ENCODE peak calls at places on chromosomes 7 and 10, in five cellular contexts. One of them, this sample, is unnamed.

GRCh38 chr7:83130623-83131545 is 31.8 kb downstream of the PCLO start:
- DNase-seq in fibroblast of pulmonary artery: no peak
- DNase-seq in brain microvascular endothelial cell: no peak
- DNase-seq in GM12864: no peak
- DNase-seq in psoas muscle: no peak
- DNase-seq in this sample: no peak

GRCh38 chr7:142556745-142557144 is 192.5 kb upstream of the PRSS1 start:
- DNase-seq in brain microvascular endothelial cell: peak
- DNase-seq in fibroblast of pulmonary artery: peak
- DNase-seq in psoas muscle: peak
- DNase-seq in GM12864: no peak
- DNase-seq in this sample: peak

GRCh38 chr7:33310546-33310945 is 181.2 kb downstream of the BBS9 start:
- DNase-seq in fibroblast of pulmonary artery: no peak
- DNase-seq in brain microvascular endothelial cell: no peak
- DNase-seq in GM12864: no peak
- DNase-seq in psoas muscle: no peak
- DNase-seq in this sample: no peak

GRCh38 chr10:43962346-43963191 is 313.9 kb upstream of the ZNF32 start:
- DNase-seq in fibroblast of pulmonary artery: peak
- DNase-seq in GM12864: no peak
- DNase-seq in brain microvascular endothelial cell: no peak
- DNase-seq in psoas muscle: no peak
- DNase-seq in this sample: peak

GRCh38 chr10:125014086-125014830 is 72.3 kb downstream of the ZRANB1 start:
- DNase-seq in brain microvascular endothelial cell: no peak
- DNase-seq in GM12864: no peak
- DNase-seq in psoas muscle: no peak
- DNase-seq in fibroblast of pulmonary artery: no peak
- DNase-seq in this sample: no peak

GRCh38 chr10:35079763-35080162 is 10.4 kb downstream of the CUL2 start:
- DNase-seq in psoas muscle: no peak
- DNase-seq in brain microvascular endothelial cell: peak
- DNase-seq in fibroblast of pulmonary artery: peak
- DNase-seq in GM12864: no peak
- DNase-seq in this sample: no peak

GRCh38 chr7:143410523-143411004 is 1.9 kb upstream of the EPHA1 start:
- DNase-seq in fibroblast of pulmonary artery: peak
- DNase-seq in GM12864: no peak
- DNase-seq in brain microvascular endothelial cell: no peak
- DNase-seq in psoas muscle: no peak
- DNase-seq in this sample: no peak

GRCh38 chr10:86946215-86947170 is 10.9 kb downstream of the MMRN2 start:
- DNase-seq in psoas muscle: peak
- DNase-seq in fibroblast of pulmonary artery: no peak
- DNase-seq in GM12864: no peak
- DNase-seq in brain microvascular endothelial cell: no peak
- DNase-seq in this sample: no peak

GRCh38 chr10:43117777-43118583 is 20.3 kb upstream of the CSGALNACT2 start:
- DNase-seq in GM12864: no peak
- DNase-seq in psoas muscle: no peak
- DNase-seq in brain microvascular endothelial cell: no peak
- DNase-seq in fibroblast of pulmonary artery: no peak
- DNase-seq in this sample: no peak

GRCh38 chr7:137873524-137873923 is 26.8 kb upstream of the DGKI start:
- DNase-seq in fibroblast of pulmonary artery: peak
- DNase-seq in brain microvascular endothelial cell: peak
- DNase-seq in psoas muscle: no peak
- DNase-seq in GM12864: no peak
- DNase-seq in this sample: no peak

GRCh38 chr10:35594115-35594849 is 10.9 kb upstream of the GJD4 start:
- DNase-seq in fibroblast of pulmonary artery: no peak
- DNase-seq in brain microvascular endothelial cell: no peak
- DNase-seq in psoas muscle: no peak
- DNase-seq in GM12864: no peak
- DNase-seq in this sample: no peak

GRCh38 chr10:103709341-103709920 is 145.9 kb downstream of the SH3PXD2A start:
- DNase-seq in GM12864: no peak
- DNase-seq in brain microvascular endothelial cell: peak
- DNase-seq in fibroblast of pulmonary artery: peak
- DNase-seq in psoas muscle: no peak
- DNase-seq in this sample: no peak

GRCh38 chr10:56035489-56035888 is 325.6 kb downstream of the ZWINT start:
- DNase-seq in brain microvascular endothelial cell: no peak
- DNase-seq in GM12864: no peak
- DNase-seq in fibroblast of pulmonary artery: no peak
- DNase-seq in psoas muscle: no peak
- DNase-seq in this sample: no peak

GRCh38 chr10:132458595-132459251 is 61.7 kb downstream of the PWWP2B start:
- DNase-seq in psoas muscle: peak
- DNase-seq in fibroblast of pulmonary artery: peak
- DNase-seq in brain microvascular endothelial cell: no peak
- DNase-seq in GM12864: no peak
- DNase-seq in this sample: no peak

GRCh38 chr7:151853896-151854807 is 22.8 kb downstream of the PRKAG2 start:
- DNase-seq in brain microvascular endothelial cell: no peak
- DNase-seq in fibroblast of pulmonary artery: no peak
- DNase-seq in psoas muscle: peak
- DNase-seq in GM12864: no peak
- DNase-seq in this sample: no peak

GRCh38 chr7:25124485-25125136 is 449 bp downstream of the CYCS start:
- DNase-seq in fibroblast of pulmonary artery: peak
- DNase-seq in brain microvascular endothelial cell: no peak
- DNase-seq in psoas muscle: no peak
- DNase-seq in GM12864: no peak
- DNase-seq in this sample: no peak

GRCh38 chr10:76881477-76882220 is 756.0 kb downstream of the KCNMA1 start:
- DNase-seq in psoas muscle: no peak
- DNase-seq in fibroblast of pulmonary artery: no peak
- DNase-seq in GM12864: no peak
- DNase-seq in brain microvascular endothelial cell: no peak
- DNase-seq in this sample: no peak

GRCh38 chr10:6667679-6668270 is 87.7 kb upstream of the PRKCQ start:
- DNase-seq in fibroblast of pulmonary artery: peak
- DNase-seq in brain microvascular endothelial cell: peak
- DNase-seq in GM12864: no peak
- DNase-seq in psoas muscle: no peak
- DNase-seq in this sample: peak

GRCh38 chr10:84208023-84208422 is 13.7 kb downstream of the CDHR1 start:
- DNase-seq in brain microvascular endothelial cell: no peak
- DNase-seq in psoas muscle: no peak
- DNase-seq in GM12864: no peak
- DNase-seq in fibroblast of pulmonary artery: no peak
- DNase-seq in this sample: no peak

GRCh38 chr7:133742709-133743538 is 384.2 kb upstream of the LRGUK start:
- DNase-seq in GM12864: no peak
- DNase-seq in psoas muscle: no peak
- DNase-seq in fibroblast of pulmonary artery: peak
- DNase-seq in brain microvascular endothelial cell: peak
- DNase-seq in this sample: peak

GRCh38 chr7:103856929-103857328 is 132.5 kb downstream of the RELN start:
- DNase-seq in psoas muscle: no peak
- DNase-seq in brain microvascular endothelial cell: no peak
- DNase-seq in GM12864: no peak
- DNase-seq in fibroblast of pulmonary artery: no peak
- DNase-seq in this sample: no peak

GRCh38 chr7:26924149-26924767 is 59.9 kb upstream of the SKAP2 start:
- DNase-seq in fibroblast of pulmonary artery: no peak
- DNase-seq in brain microvascular endothelial cell: no peak
- DNase-seq in psoas muscle: no peak
- DNase-seq in GM12864: no peak
- DNase-seq in this sample: no peak

GRCh38 chr7:99433158-99433557 is 5.4 kb downstream of the PTCD1 start:
- DNase-seq in GM12864: no peak
- DNase-seq in fibroblast of pulmonary artery: no peak
- DNase-seq in brain microvascular endothelial cell: no peak
- DNase-seq in psoas muscle: no peak
- DNase-seq in this sample: no peak

GRCh38 chr10:78335691-78336401 is 302.2 kb downstream of the RPS24 start:
- DNase-seq in psoas muscle: peak
- DNase-seq in GM12864: no peak
- DNase-seq in brain microvascular endothelial cell: peak
- DNase-seq in fibroblast of pulmonary artery: no peak
- DNase-seq in this sample: peak

GRCh38 chr7:68706291-68706690 is 892.0 kb upstream of the AUTS2 start:
- DNase-seq in psoas muscle: no peak
- DNase-seq in fibroblast of pulmonary artery: peak
- DNase-seq in brain microvascular endothelial cell: peak
- DNase-seq in GM12864: no peak
- DNase-seq in this sample: peak

GRCh38 chr7:129986600-129986999 is 33.8 kb upstream of the UBE2H start:
- DNase-seq in GM12864: no peak
- DNase-seq in fibroblast of pulmonary artery: no peak
- DNase-seq in psoas muscle: no peak
- DNase-seq in brain microvascular endothelial cell: no peak
- DNase-seq in this sample: no peak
- TF ChIP-seq CTCF in GM12864: no peak
- TF ChIP-seq CTCF in fibroblast of pulmonary artery: no peak
- TF ChIP-seq CTCF in psoas muscle: no peak
- TF ChIP-seq CTCF in brain microvascular endothelial cell: no peak
- TF ChIP-seq CTCF in this sample: no peak

GRCh38 chr10:101291254-101292193 is 62.3 kb upstream of the LBX1 start:
- DNase-seq in brain microvascular endothelial cell: peak
- DNase-seq in psoas muscle: peak
- DNase-seq in fibroblast of pulmonary artery: peak
- DNase-seq in GM12864: no peak
- DNase-seq in this sample: no peak
- H3K4me3 ChIP-seq in brain microvascular endothelial cell: peak
- H3K4me3 ChIP-seq in psoas muscle: peak
- H3K4me3 ChIP-seq in fibroblast of pulmonary artery: peak
- H3K4me3 ChIP-seq in GM12864: no peak
- H3K4me3 ChIP-seq in this sample: peak

GRCh38 chr10:126913316-126913715 is 8.1 kb downstream of the DOCK1 start:
- DNase-seq in psoas muscle: no peak
- DNase-seq in GM12864: no peak
- DNase-seq in brain microvascular endothelial cell: no peak
- DNase-seq in fibroblast of pulmonary artery: no peak
- DNase-seq in this sample: no peak
- TF ChIP-seq CTCF in psoas muscle: no peak
- TF ChIP-seq CTCF in GM12864: no peak
- TF ChIP-seq CTCF in brain microvascular endothelial cell: no peak
- TF ChIP-seq CTCF in fibroblast of pulmonary artery: no peak
- TF ChIP-seq CTCF in this sample: no peak

DNA sequence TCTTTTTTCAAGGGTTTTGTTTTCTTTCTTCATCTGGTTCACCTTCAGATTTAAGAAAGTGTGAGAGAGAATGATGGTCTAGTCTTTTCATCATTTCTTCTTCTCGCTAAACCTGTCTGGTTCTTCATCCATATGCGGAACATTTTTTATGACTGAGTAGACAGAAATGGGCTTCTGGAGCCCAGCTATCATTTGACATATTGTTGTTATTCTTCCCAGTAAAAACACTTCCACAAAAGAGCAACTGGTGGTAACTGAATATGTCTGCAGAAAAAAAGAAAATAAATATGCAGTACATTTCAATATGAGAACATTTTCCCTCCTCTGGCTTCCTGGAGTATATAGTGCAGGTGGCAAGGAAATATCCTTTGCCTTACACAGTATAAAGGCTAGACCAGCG is 209.5 kb downstream of the JCAD start:
- DNase-seq in brain microvascular endothelial cell: peak
- DNase-seq in fibroblast of pulmonary artery: no peak
- DNase-seq in GM12864: no peak
- DNase-seq in psoas muscle: no peak
- DNase-seq in this sample: no peak
- H3K4me3 ChIP-seq in brain microvascular endothelial cell: no peak
- H3K4me3 ChIP-seq in fibroblast of pulmonary artery: no peak
- H3K4me3 ChIP-seq in GM12864: no peak
- H3K4me3 ChIP-seq in psoas muscle: no peak
- H3K4me3 ChIP-seq in this sample: no peak